ENCODE peak calls at places on chromosome 5, in nine cellular contexts. F is COR-L47; V is NCI-H446; T is C1 segment of cervical spinal cord; A is activated naive CD4-positive, alpha-beta T cell treated with anti-CD3 and anti-CD28 coated beads, Interleukin-2, amount 50 U/mL, for 16 hours; Q is fibroblast of pulmonary artery; C is activated CD4-positive, alpha-beta T cell treated with anti-CD3 and anti-CD28 coated beads for 48 hours; I is lung; D is T-helper 1 cell. Z is an unnamed sample.

GRCh38 chr5:78320461-78320860 is 26.0 kb upstream of the AP3B1 start:
- DNase-seq in F (peak), Q (peak), C (no peak), I (no peak), T (no peak), V (no peak), D (no peak), A (no peak), Z (no peak)

GRCh38 chr5:99191181-99191775 is 262.5 kb upstream of the CHD1 start:
- DNase-seq in I (no peak), T (no peak), A (no peak), V (no peak), C (no peak), D (no peak), Q (peak), F (no peak), Z (no peak)

GRCh38 chr5:159921721-159922120 is 5.4 kb downstream of the ADRA1B start:
- DNase-seq in A (no peak), C (no peak), D (no peak), F (no peak), T (no peak), I (no peak), Q (no peak), V (no peak), Z (no peak)

GRCh38 chr5:10315181-10315580 is 7.5 kb upstream of the CMBL start:
- DNase-seq in F (no peak), I (no peak), V (no peak), A (no peak), Q (no peak), T (no peak), D (no peak), C (no peak), Z (no peak)

GRCh38 chr5:76715734-76716455 is at the start of gene F2R:
- DNase-seq in F (no peak), D (peak), T (no peak), C (peak), A (peak), Q (peak), V (no peak), I (no peak), Z (peak)

GRCh38 chr5:128749584-128749983 is 211.5 kb upstream of the FBN2 start:
- DNase-seq in V (no peak), C (no peak), A (no peak), Q (peak), I (no peak), D (no peak), T (no peak), F (no peak), Z (no peak)

GRCh38 chr5:117800261-117800660 is 1188.1 kb downstream of the DTWD2 start:
- DNase-seq in A (no peak), F (no peak), C (no peak), I (no peak), V (no peak), T (no peak), D (no peak), Q (peak), Z (no peak)

GRCh38 chr5:73298251-73299016 is 125.4 kb downstream of the TMEM174 start:
- DNase-seq in C (no peak), Q (no peak), A (no peak), F (no peak), T (no peak), V (no peak), I (no peak), D (no peak), Z (no peak)

GRCh38 chr5:148927307-148927946 is 101.0 kb downstream of the ADRB2 start:
- DNase-seq in C (no peak), D (no peak), F (no peak), Q (no peak), V (no peak), T (no peak), I (no peak), A (no peak), Z (no peak)

GRCh38 chr5:72645447-72645846 is 138.2 kb upstream of the ZNF366 start:
- DNase-seq in I (no peak), V (no peak), D (no peak), T (no peak), C (no peak), Q (no peak), A (no peak), F (no peak), Z (no peak)

GRCh38 chr5:62354028-62354874 is 48.2 kb downstream of the KIF2A start:
- DNase-seq in A (no peak), F (peak), D (no peak), Q (peak), I (no peak), T (no peak), C (no peak), V (no peak), Z (no peak)

GRCh38 chr5:100900142-100900795 is 2.8 kb downstream of the ST8SIA4 start:
- DNase-seq in I (peak), T (no peak), A (peak), Q (peak), F (peak), C (peak), V (no peak), D (no peak), Z (no peak)

GRCh38 chr5:2752059-2752874 is 790 bp upstream of the IRX2 start:
- DNase-seq in F (no peak), Q (no peak), T (no peak), I (peak), V (no peak), C (no peak), A (no peak), D (no peak), Z (no peak)

GRCh38 chr5:34449639-34450038 is 206.5 kb upstream of the RAI14 start:
- DNase-seq in C (no peak), T (no peak), D (no peak), I (no peak), Q (no peak), V (no peak), A (no peak), F (no peak), Z (no peak)

GRCh38 chr5:104412649-104413240 is 850.2 kb upstream of the NUDT12 start:
- DNase-seq in V (no peak), C (no peak), T (no peak), F (peak), I (no peak), D (no peak), Q (peak), A (no peak), Z (no peak)

GRCh38 chr5:102801375-102801774 is 46.3 kb downstream of the PAM start:
- DNase-seq in I (no peak), D (no peak), Q (no peak), F (no peak), T (no peak), C (no peak), A (no peak), V (no peak), Z (no peak)

GRCh38 chr5:154242964-154243376 is 52.4 kb downstream of the GALNT10 start:
- DNase-seq in D (no peak), Q (no peak), T (no peak), V (no peak), A (no peak), C (no peak), I (no peak), F (no peak), Z (no peak)

GRCh38 chr5:154757647-154758406 is 2.6 kb downstream of the LARP1 start:
- DNase-seq in T (no peak), I (no peak), F (no peak), A (peak), V (no peak), D (peak), C (peak), Q (no peak), Z (no peak)

GRCh38 chr5:67806647-67807046 is 408.9 kb upstream of the PIK3R1 start:
- DNase-seq in T (no peak), V (no peak), A (no peak), D (no peak), F (no peak), C (no peak), Q (no peak), I (no peak), Z (no peak)

GRCh38 chr5:10599828-10600227 is 36.0 kb downstream of the ANKRD33B start:
- DNase-seq in A (no peak), D (no peak), F (no peak), V (no peak), Q (peak), I (no peak), C (no peak), T (no peak), Z (no peak)

GRCh38 chr5:148972958-148973357 is 89.9 kb downstream of the SH3TC2 start:
- DNase-seq in I (peak), V (peak), T (no peak), Q (peak), C (no peak), F (no peak), D (no peak), A (no peak), Z (no peak)

GRCh38 chr5:134584662-134585061 is 48.0 kb downstream of the SAR1B start:
- DNase-seq in T (no peak), Q (no peak), V (no peak), D (no peak), I (no peak), A (no peak), C (no peak), F (no peak), Z (no peak)

GRCh38 chr5:111960466-111961215 is 203.6 kb upstream of the NREP start:
- DNase-seq in I (no peak), T (no peak), Q (peak), V (no peak), F (no peak), D (no peak), C (no peak), A (no peak), Z (no peak)

GRCh38 chr5:156920042-156920860 is 42.8 kb downstream of the TIMD4 start:
- DNase-seq in F (no peak), V (no peak), A (peak), T (no peak), I (no peak), Q (no peak), C (peak), D (peak), Z (no peak)

GRCh38 chr5:135223891-135224625 is 175.0 kb downstream of the MACROH2A1 start:
- DNase-seq in I (no peak), A (no peak), T (no peak), C (no peak), V (no peak), Q (no peak), F (no peak), D (no peak), Z (no peak)

GRCh38 chr5:127392762-127393161 is 102.2 kb downstream of the MEGF10 start:
- DNase-seq in A (no peak), I (no peak), D (no peak), T (no peak), F (no peak), V (no peak), Q (no peak), C (no peak), Z (no peak)